ENCODE peak calls at places on chromosomes 7 and 10, in nine cellular contexts. U, L, M, J, C, I, O, T and X are unnamed samples.

GRCh38 chr10:46546591-46547330 is 9.7 kb downstream of the GPRIN2 start:
- DNase-seq in U (peak), L (no peak), M (peak), J (peak), C (no peak), I (no peak), O (peak), T (no peak), X (peak)

GRCh38 chr10:15245530-15245929 is 77.0 kb upstream of the NMT2 start:
- DNase-seq in U (no peak), L (no peak), M (peak), J (no peak), C (no peak), I (no peak), O (peak), T (peak), X (no peak)

GRCh38 chr7:90594791-90595317 is 1.3 kb upstream of the CDK14 start:
- DNase-seq in U (no peak), L (no peak), M (peak), J (peak), C (peak), I (peak), O (no peak), T (no peak), X (no peak)

GRCh38 chr10:109429956-109430760 is 493.2 kb downstream of the XPNPEP1 start:
- DNase-seq in U (no peak), L (no peak), M (no peak), J (no peak), C (peak), I (peak), O (no peak), T (no peak), X (no peak)

GRCh38 chr7:136870799-136871487 is 2.5 kb downstream of the CHRM2 start:
- DNase-seq in U (peak), L (no peak), M (peak), J (peak), C (peak), I (no peak), O (no peak), T (no peak), X (no peak)

GRCh38 chr10:132436861-132437410 is 39.9 kb downstream of the PWWP2B start:
- DNase-seq in U (no peak), L (peak), M (no peak), J (no peak), C (no peak), I (no peak), O (no peak), T (no peak), X (no peak)

GRCh38 chr7:148334959-148335577 is 255.5 kb upstream of the C7orf33 start:
- DNase-seq in U (no peak), L (no peak), M (peak), J (no peak), C (peak), I (no peak), O (no peak), T (peak), X (no peak)

GRCh38 chr10:4733150-4733842 is 92.7 kb upstream of the AKR1E2 start:
- DNase-seq in U (no peak), L (no peak), M (no peak), J (no peak), C (no peak), I (no peak), O (no peak), T (peak), X (peak)

GRCh38 chr7:151487246-151487645 is 32.4 kb downstream of the RHEB start:
- DNase-seq in U (no peak), L (no peak), M (no peak), J (no peak), C (no peak), I (peak), O (no peak), T (no peak), X (no peak)

GRCh38 chr7:143299840-143300239 is 11.7 kb downstream of the CASP2 start:
- DNase-seq in U (no peak), L (peak), M (peak), J (no peak), C (no peak), I (no peak), O (peak), T (peak), X (no peak)

GRCh38 chr7:111735661-111736323 is 173.5 kb upstream of the IMMP2L start:
- DNase-seq in U (no peak), L (no peak), M (peak), J (no peak), C (peak), I (peak), O (peak), T (peak), X (peak)

GRCh38 chr7:22288212-22288611 is 68.7 kb downstream of the RAPGEF5 start:
- DNase-seq in U (no peak), L (no peak), M (no peak), J (no peak), C (no peak), I (no peak), O (no peak), T (no peak), X (no peak)

GRCh38 chr10:72087392-72087968 is 871 bp downstream of the SPOCK2 start:
- DNase-seq in U (peak), L (no peak), M (peak), J (no peak), C (no peak), I (no peak), O (peak), T (no peak), X (no peak)

GRCh38 chr7:51307811-51308737 is 8.5 kb downstream of the COBL start:
- DNase-seq in U (no peak), L (no peak), M (peak), J (no peak), C (peak), I (no peak), O (no peak), T (no peak), X (no peak)

GRCh38 chr10:54837479-54837878 is 36.4 kb upstream of the PCDH15 start:
- DNase-seq in U (no peak), L (no peak), M (no peak), J (no peak), C (no peak), I (no peak), O (no peak), T (no peak), X (no peak)

GRCh38 chr7:83976302-83976701 is 218.3 kb downstream of the SEMA3A start:
- DNase-seq in U (no peak), L (no peak), M (no peak), J (no peak), C (no peak), I (peak), O (no peak), T (peak), X (no peak)

GRCh38 chr7:55072251-55072650 is 53.4 kb downstream of the EGFR start:
- DNase-seq in U (no peak), L (no peak), M (no peak), J (no peak), C (no peak), I (no peak), O (no peak), T (no peak), X (no peak)

GRCh38 chr7:94183289-94183749 is 179.2 kb upstream of the BET1 start:
- DNase-seq in U (peak), L (no peak), M (no peak), J (no peak), C (peak), I (peak), O (no peak), T (peak), X (no peak)
- TF ChIP-seq CTCF in U (no peak), L (no peak), M (no peak), J (peak), C (no peak), I (peak), O (no peak), T (no peak), X (no peak)

GRCh38 chr10:16910795-16911164 is 93.6 kb upstream of the RSU1 start:
- DNase-seq in U (no peak), L (no peak), M (no peak), J (no peak), C (no peak), I (no peak), O (no peak), T (no peak), X (no peak)
- TF ChIP-seq CTCF in U (no peak), L (no peak), M (no peak), J (no peak), C (no peak), I (no peak), O (no peak), T (no peak), X (no peak)

GRCh38 chr10:74213019-74213418 is 62.0 kb downstream of the ADK start:
- DNase-seq in U (no peak), L (no peak), M (no peak), J (no peak), C (no peak), I (no peak), O (no peak), T (no peak), X (no peak)

GRCh38 chr10:74207681-74208080 is 56.7 kb downstream of the ADK start:
- DNase-seq in U (no peak), L (no peak), M (no peak), J (no peak), C (no peak), I (no peak), O (no peak), T (no peak), X (no peak)

GRCh38 chr10:74208081-74208480 is 57.1 kb downstream of the ADK start:
- DNase-seq in U (peak), L (peak), M (peak), J (no peak), C (no peak), I (no peak), O (no peak), T (no peak), X (no peak)

GRCh38 chr10:74208997-74209396 is 58.0 kb downstream of the ADK start:
- DNase-seq in U (no peak), L (no peak), M (no peak), J (no peak), C (no peak), I (no peak), O (no peak), T (no peak), X (no peak)

DNA sequence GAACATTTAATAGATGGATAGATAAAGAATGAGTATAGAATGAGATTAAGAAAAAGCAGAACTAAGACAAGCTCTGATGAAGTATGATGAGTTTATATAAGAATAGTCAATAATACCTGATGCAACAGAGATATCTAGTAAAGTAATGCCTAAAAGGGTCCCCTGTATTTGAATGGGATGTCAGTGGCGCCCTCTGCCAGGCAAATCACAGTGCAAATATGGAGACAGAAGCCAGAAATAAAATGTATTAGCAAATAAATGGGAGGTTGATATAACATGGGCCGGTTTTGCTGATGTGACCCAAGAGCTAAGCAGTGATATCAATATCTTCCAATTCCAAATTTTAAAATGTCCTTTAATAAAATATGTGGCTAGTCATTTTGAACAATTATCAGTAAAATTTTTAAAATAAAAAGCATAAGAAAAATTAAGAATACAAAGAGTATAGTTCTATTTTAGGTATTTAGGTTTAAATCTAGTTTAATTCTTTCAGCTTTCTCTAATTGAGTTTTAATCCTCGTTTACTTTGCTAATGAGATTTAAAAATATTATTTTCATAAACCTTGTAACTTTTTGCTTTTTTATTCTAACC is 62.6 kb downstream of the ADK start:
- DNase-seq in U (no peak), L (no peak), M (peak), J (no peak), C (no peak), I (peak), O (peak), T (peak), X (no peak)
- TF ChIP-seq CTCF in U (peak), L (no peak), M (peak), J (peak), C (peak), I (peak), O (peak), T (peak), X (peak)

GRCh38 chr7:17057143-17057509 is 175.3 kb upstream of the AGR3 start:
- DNase-seq in U (no peak), L (no peak), M (no peak), J (no peak), C (no peak), I (no peak), O (no peak), T (no peak), X (no peak)

GRCh38 chr7:17061443-17061842 is 179.7 kb upstream of the AGR3 start:
- DNase-seq in U (no peak), L (no peak), M (no peak), J (no peak), C (no peak), I (no peak), O (no peak), T (no peak), X (no peak)

GRCh38 chr7:17060051-17060450 is 178.3 kb upstream of the AGR3 start:
- DNase-seq in U (no peak), L (no peak), M (no peak), J (no peak), C (no peak), I (no peak), O (no peak), T (no peak), X (no peak)

GRCh38 chr7:17058568-17058967 is 176.8 kb upstream of the AGR3 start:
- DNase-seq in U (no peak), L (no peak), M (no peak), J (no peak), C (peak), I (peak), O (no peak), T (no peak), X (no peak)

GRCh38 chr7:17062433-17063383 is 180.9 kb upstream of the AGR3 start:
- DNase-seq in U (no peak), L (no peak), M (no peak), J (no peak), C (no peak), I (peak), O (no peak), T (no peak), X (no peak)
- TF ChIP-seq CTCF in U (no peak), L (no peak), M (peak), J (peak), C (no peak), I (peak), O (peak), T (peak), X (peak)

GRCh38 chr10:95987685-95988426 is 55.5 kb upstream of the CCNJ start:
- DNase-seq in U (no peak), L (no peak), M (no peak), J (no peak), C (no peak), I (no peak), O (no peak), T (no peak), X (no peak)

GRCh38 chr10:95988702-95989101 is 54.7 kb upstream of the CCNJ start:
- DNase-seq in U (no peak), L (no peak), M (no peak), J (no peak), C (no peak), I (no peak), O (no peak), T (peak), X (no peak)
- TF ChIP-seq CTCF in U (no peak), L (no peak), M (no peak), J (no peak), C (no peak), I (no peak), O (no peak), T (no peak), X (peak)

GRCh38 chr7:29447828-29448227 is 115.8 kb upstream of the PRR15 start:
- DNase-seq in U (no peak), L (no peak), M (no peak), J (no peak), C (no peak), I (no peak), O (no peak), T (no peak), X (no peak)
- TF ChIP-seq CTCF in U (no peak), L (no peak), M (no peak), J (no peak), C (no peak), I (no peak), O (no peak), T (no peak), X (no peak)

DNA sequence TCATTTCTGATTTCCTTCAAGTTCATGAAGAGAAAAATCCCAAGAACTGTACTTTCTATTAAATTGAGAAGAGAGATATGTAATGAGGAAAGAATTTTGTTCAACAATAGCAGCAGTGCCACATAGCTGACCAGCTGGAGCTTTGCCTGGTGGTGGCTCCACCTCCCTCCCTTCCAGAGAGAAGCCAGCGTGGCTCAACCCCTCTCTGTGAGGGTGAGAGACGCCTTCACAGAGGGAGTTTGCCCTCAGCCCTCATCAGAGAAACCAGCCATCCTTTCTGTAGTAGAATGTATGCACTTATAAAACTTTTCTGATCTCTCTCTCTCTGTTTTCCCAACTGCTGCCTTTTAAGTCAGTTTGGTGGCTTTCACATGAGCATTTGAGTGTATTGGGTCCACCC is 20.5 kb upstream of the COL1A2 start:
- DNase-seq in U (peak), L (peak), M (peak), J (peak), C (peak), I (peak), O (peak), T (no peak), X (no peak)
- TF ChIP-seq CTCF in U (no peak), L (no peak), M (peak), J (no peak), C (no peak), I (no peak), O (no peak), T (no peak), X (no peak)

GRCh38 chr10:98376485-98376884 is 38.5 kb downstream of the PYROXD2 start:
- DNase-seq in U (no peak), L (no peak), M (no peak), J (no peak), C (peak), I (peak), O (no peak), T (no peak), X (no peak)
- TF ChIP-seq CTCF in U (no peak), L (no peak), M (no peak), J (no peak), C (no peak), I (no peak), O (no peak), T (no peak), X (no peak)

DNA sequence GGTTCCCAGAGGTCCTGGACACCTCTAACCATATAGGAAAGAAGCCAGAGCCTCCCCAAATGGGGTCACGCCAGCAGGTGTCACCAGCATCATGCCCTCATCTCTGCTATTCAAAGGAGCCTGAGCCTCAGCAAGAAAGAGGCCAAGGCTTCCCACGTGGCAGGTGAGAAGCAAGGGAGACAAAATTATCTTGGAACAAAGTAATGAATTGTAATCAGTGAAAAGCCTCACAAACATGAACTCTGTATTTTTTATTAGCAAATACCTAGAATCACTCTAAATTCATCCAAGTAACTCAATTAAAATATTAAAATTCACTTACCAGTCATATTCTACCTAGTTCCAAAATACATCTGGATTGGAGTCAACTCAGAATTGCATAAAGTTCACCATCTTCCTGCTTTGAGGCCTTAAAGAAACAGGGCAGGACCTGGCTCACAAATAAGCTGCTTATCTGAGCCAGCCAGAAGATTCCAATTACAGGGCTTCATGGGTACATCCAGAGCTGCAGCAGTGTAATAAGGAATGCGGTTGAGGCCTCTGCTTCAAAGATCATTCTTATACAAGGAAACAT is 68.7 kb downstream of the SGMS1 start:
- DNase-seq in U (no peak), L (no peak), M (peak), J (no peak), C (peak), I (peak), O (no peak), T (no peak), X (no peak)
- TF ChIP-seq CTCF in U (no peak), L (no peak), M (peak), J (no peak), C (no peak), I (no peak), O (no peak), T (peak), X (peak)

GRCh38 chr7:37921340-37921805 is 933 bp downstream of the EPDR1 start:
- DNase-seq in U (peak), L (peak), M (peak), J (peak), C (peak), I (no peak), O (peak), T (peak), X (no peak)

GRCh38 chr7:37918526-37918925 is 1.9 kb upstream of the SFRP4 start:
- DNase-seq in U (no peak), L (no peak), M (peak), J (no peak), C (no peak), I (no peak), O (no peak), T (no peak), X (no peak)

GRCh38 chr7:37921876-37922275 is 1.4 kb downstream of the EPDR1 start:
- DNase-seq in U (no peak), L (no peak), M (no peak), J (no peak), C (no peak), I (no peak), O (no peak), T (no peak), X (no peak)

GRCh38 chr7:37920305-37920618 is 178 bp upstream of the EPDR1 start:
- DNase-seq in U (no peak), L (no peak), M (no peak), J (no peak), C (no peak), I (no peak), O (no peak), T (no peak), X (no peak)

DNA sequence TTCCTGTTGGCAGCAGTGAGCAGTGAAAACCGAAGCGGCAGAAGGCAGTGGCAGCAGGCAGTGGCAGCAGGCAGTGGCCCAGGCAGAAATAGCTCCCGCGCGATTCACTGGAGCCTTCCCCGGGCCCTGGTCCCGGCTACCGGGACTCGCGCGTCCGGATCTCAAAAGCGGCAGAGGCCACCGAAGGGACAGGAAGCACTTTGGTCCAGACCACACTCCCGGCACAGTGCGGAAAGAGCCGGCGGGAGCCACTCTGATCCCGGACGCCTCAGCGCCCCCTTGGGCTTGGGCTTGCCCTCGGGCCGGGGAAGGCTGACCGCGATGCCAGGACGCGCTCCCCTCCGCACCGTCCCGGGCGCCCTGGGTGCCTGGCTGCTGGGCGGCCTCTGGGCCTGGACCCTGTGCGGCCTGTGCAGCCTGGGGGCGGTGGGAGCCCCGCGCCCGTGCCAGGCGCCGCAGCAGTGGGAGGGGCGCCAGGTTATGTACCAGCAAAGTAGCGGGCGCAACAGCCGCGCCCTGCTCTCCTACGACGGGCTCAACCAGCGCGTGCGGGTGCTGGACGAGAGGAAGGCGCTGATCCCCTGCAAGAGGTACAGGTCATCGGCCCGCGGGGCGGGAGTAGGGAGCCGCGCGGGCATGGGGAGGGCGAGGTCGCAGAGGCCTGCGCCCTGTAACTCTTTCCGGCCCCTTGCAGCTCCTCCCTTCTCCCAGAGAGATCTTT is at the start of gene EPDR1:
- DNase-seq in U (peak), L (peak), M (peak), J (peak), C (peak), I (no peak), O (peak), T (peak), X (no peak)
- TF ChIP-seq CTCF in U (peak), L (peak), M (peak), J (peak), C (no peak), I (no peak), O (no peak), T (peak), X (no peak)